ENCODE peak calls at places on chromosomes 7 and 10, in ten cellular contexts. C is AG09319; L is CD8-positive, alpha-beta T cell; K is EL; I is cardiac muscle cell; Z is GM20000; H is amniotic epithelial cell; W is cardiac septum; J is activated naive CD4-positive, alpha-beta T cell treated with anti-CD3 and anti-CD28 coated beads, Interleukin-2, amount 10 ng/mL, durations not matched to agents 7 days and 5 days; V is dermis blood vessel endothelial cell. S is an unnamed sample.

GRCh38 chr7:2172311-2173183 is 60.2 kb downstream of the MAD1L1 start:
- DNase-seq in C (peak), L (no peak), K (peak), I (no peak), Z (no peak), H (peak), W (peak), J (no peak), V (peak), S (peak)

GRCh38 chr10:73597346-73597745 is 6.2 kb upstream of the USP54 start:
- DNase-seq in C (no peak), L (no peak), K (peak), I (no peak), Z (no peak), H (no peak), W (no peak), J (no peak), V (no peak), S (peak)

GRCh38 chr10:103854265-103854686 is 1.1 kb downstream of the SH3PXD2A start:
- DNase-seq in C (no peak), L (no peak), K (no peak), I (peak), Z (no peak), H (no peak), W (no peak), J (no peak), V (peak), S (no peak)

GRCh38 chr7:28161319-28161718 is 19.3 kb downstream of the JAZF1 start:
- DNase-seq in C (no peak), L (no peak), K (no peak), I (no peak), Z (no peak), H (no peak), W (no peak), J (no peak), V (no peak), S (no peak)

GRCh38 chr7:24732646-24733413 is 24.4 kb downstream of the GSDME start:
- DNase-seq in C (peak), L (no peak), K (peak), I (no peak), Z (no peak), H (peak), W (no peak), J (no peak), V (peak), S (peak)

GRCh38 chr10:3801558-3802192 is 16.7 kb upstream of the KLF6 start:
- DNase-seq in C (no peak), L (no peak), K (no peak), I (no peak), Z (no peak), H (no peak), W (no peak), J (no peak), V (no peak), S (no peak)

GRCh38 chr7:94305836-94306235 is 88.9 kb upstream of the COL1A2 start:
- DNase-seq in C (no peak), L (no peak), K (no peak), I (no peak), Z (no peak), H (no peak), W (no peak), J (no peak), V (no peak), S (no peak)

GRCh38 chr7:47663841-47664240 is 81.9 kb upstream of the TNS3 start:
- DNase-seq in C (no peak), L (no peak), K (no peak), I (no peak), Z (no peak), H (no peak), W (no peak), J (no peak), V (peak), S (no peak)

GRCh38 chr10:12020574-12020973 is 22.0 kb downstream of the UPF2 start:
- DNase-seq in C (no peak), L (no peak), K (no peak), I (no peak), Z (no peak), H (no peak), W (no peak), J (no peak), V (no peak), S (no peak)

GRCh38 chr10:73916761-73917470 is 6.0 kb downstream of the PLAU start:
- DNase-seq in C (no peak), L (no peak), K (no peak), I (no peak), Z (no peak), H (no peak), W (no peak), J (no peak), V (no peak), S (no peak)

GRCh38 chr10:9682812-9683211 is 1334.9 kb upstream of the CELF2 start:
- DNase-seq in C (no peak), L (no peak), K (no peak), I (no peak), Z (no peak), H (no peak), W (no peak), J (no peak), V (no peak), S (no peak)

GRCh38 chr7:50677279-50677996 is 105.3 kb downstream of the GRB10 start:
- DNase-seq in C (no peak), L (no peak), K (no peak), I (no peak), Z (no peak), H (no peak), W (no peak), J (no peak), V (no peak), S (no peak)

GRCh38 chr7:101058355-101058754 is 26.9 kb upstream of the TRIM56 start:
- DNase-seq in C (peak), L (peak), K (peak), I (peak), Z (peak), H (peak), W (no peak), J (peak), V (peak), S (peak)

GRCh38 chr10:105973252-105973877 is 1191.1 kb downstream of the SORCS1 start:
- DNase-seq in C (no peak), L (no peak), K (no peak), I (no peak), Z (no peak), H (no peak), W (no peak), J (no peak), V (no peak), S (no peak)

GRCh38 chr7:126690848-126691751 is 561.6 kb downstream of the GRM8 start:
- DNase-seq in C (no peak), L (no peak), K (no peak), I (no peak), Z (no peak), H (no peak), W (no peak), J (no peak), V (no peak), S (no peak)

GRCh38 chr7:38129579-38129978 is 48.5 kb upstream of the STARD3NL start:
- DNase-seq in C (no peak), L (no peak), K (no peak), I (no peak), Z (no peak), H (no peak), W (no peak), J (no peak), V (no peak), S (no peak)

GRCh38 chr10:32713560-32713959 is 244.5 kb downstream of the ITGB1 start:
- DNase-seq in C (no peak), L (no peak), K (peak), I (no peak), Z (no peak), H (peak), W (no peak), J (no peak), V (peak), S (no peak)

GRCh38 chr10:94279835-94280709 is 82.7 kb downstream of the NOC3L start:
- DNase-seq in C (no peak), L (peak), K (peak), I (peak), Z (peak), H (peak), W (no peak), J (peak), V (peak), S (no peak)

GRCh38 chr10:60654813-60655464 is 123.3 kb upstream of the CDK1 start:
- DNase-seq in C (no peak), L (no peak), K (peak), I (no peak), Z (no peak), H (peak), W (no peak), J (no peak), V (no peak), S (peak)

GRCh38 chr7:4631664-4632171 is 50.4 kb upstream of the FOXK1 start:
- DNase-seq in C (peak), L (no peak), K (peak), I (peak), Z (no peak), H (peak), W (peak), J (peak), V (peak), S (peak)

GRCh38 chr10:96830511-96831199 is 1.4 kb upstream of the LCOR start:
- DNase-seq in C (peak), L (peak), K (peak), I (peak), Z (peak), H (peak), W (no peak), J (peak), V (peak), S (peak)

GRCh38 chr7:33904680-33905388 is 505 bp upstream of the BMPER start:
- DNase-seq in C (no peak), L (no peak), K (peak), I (peak), Z (peak), H (peak), W (no peak), J (no peak), V (peak), S (no peak)

GRCh38 chr10:20990604-20991003 is 93.5 kb upstream of the NEBL start:
- DNase-seq in C (no peak), L (no peak), K (no peak), I (no peak), Z (no peak), H (peak), W (no peak), J (no peak), V (no peak), S (peak)

GRCh38 chr10:88317099-88317498 is 266.0 kb downstream of the RNLS start:
- DNase-seq in C (no peak), L (no peak), K (no peak), I (no peak), Z (no peak), H (no peak), W (no peak), J (no peak), V (no peak), S (no peak)

GRCh38 chr10:110648743-110649651 is 4.9 kb downstream of the RBM20 start:
- DNase-seq in C (no peak), L (no peak), K (peak), I (no peak), Z (no peak), H (no peak), W (no peak), J (no peak), V (no peak), S (no peak)

GRCh38 chr7:97639036-97639435 is 92.8 kb upstream of the TAC1 start:
- DNase-seq in C (no peak), L (no peak), K (peak), I (no peak), Z (no peak), H (no peak), W (no peak), J (no peak), V (no peak), S (no peak)